ENCODE peak calls at places on chromosomes 1 and 21, in six cellular contexts. F, P, T, J, D and Y are unnamed samples. For H3K36me3, H3K27me3 and H3K9me3, the result is how much of the 10 kb centered on the place peaks cover.

GRCh38 chr1:230253150-230253549 is 173.0 kb downstream of the PGBD5 start:
- DNase-seq in J (no peak), D (no peak), F (no peak), P (no peak), T (no peak), Y (no peak)

GRCh38 chr1:165988817-165989216 is 161.4 kb downstream of the UCK2 start:
- DNase-seq in T (no peak), D (no peak), F (no peak), J (no peak), P (no peak), Y (no peak)

GRCh38 chr1:222829868-222830267 is 15.0 kb downstream of the DISP1 start:
- DNase-seq in F (no peak), D (peak), J (no peak), T (no peak), P (no peak), Y (no peak)

GRCh38 chr1:86926886-86927285 is 12.5 kb downstream of the HS2ST1 start:
- DNase-seq in D (no peak), P (no peak), T (no peak), J (no peak), F (no peak), Y (no peak)

GRCh38 chr1:61519631-61520030 is 205.3 kb downstream of the TM2D1 start:
- DNase-seq in T (no peak), J (no peak), P (no peak), D (no peak), F (no peak), Y (no peak)

GRCh38 chr1:28860332-28861073 is 48.5 kb downstream of the OPRD1 start:
- DNase-seq in F (no peak), D (peak), J (no peak), T (no peak), P (no peak), Y (peak)

GRCh38 chr1:234912541-234913312 is 215.9 kb downstream of the TOMM20 start:
- DNase-seq in P (no peak), J (no peak), T (no peak), F (no peak), D (no peak), Y (no peak)

GRCh38 chr1:214453109-214453722 is 98.2 kb downstream of the PTPN14 start:
- DNase-seq in J (no peak), D (peak), F (no peak), P (no peak), T (no peak), Y (no peak)

GRCh38 chr1:8075511-8076051 is 49.5 kb upstream of the ERRFI1 start:
- DNase-seq in F (no peak), D (no peak), J (no peak), T (no peak), P (no peak), Y (no peak)

GRCh38 chr1:160877221-160877620 is 7.8 kb downstream of the ITLN1 start:
- DNase-seq in P (no peak), F (no peak), T (no peak), J (no peak), D (no peak), Y (no peak)

GRCh38 chr21:46457801-46458314 is 833 bp upstream of the DIP2A start:
- DNase-seq in P (peak), F (peak), D (peak), J (peak), T (no peak), Y (peak)

GRCh38 chr1:44108241-44108640 is 10.4 kb upstream of the KLF17 start:
- DNase-seq in T (no peak), P (no peak), F (no peak), D (peak), J (no peak), Y (peak)

GRCh38 chr1:224929335-224930237 is at the start of gene DNAH14:
- DNase-seq in J (peak), T (no peak), D (peak), F (peak), P (peak), Y (peak)

GRCh38 chr1:203276408-203276807 is 28.9 kb upstream of the BTG2 start:
- DNase-seq in P (no peak), D (no peak), F (no peak), T (no peak), J (no peak), Y (no peak)

GRCh38 chr1:229661022-229661877 is 35.2 kb downstream of the URB2 start:
- DNase-seq in F (peak), P (peak), T (peak), J (peak), D (peak), Y (peak)

GRCh38 chr1:21635138-21635535 is 34.0 kb downstream of the RAP1GAP start:
- DNase-seq in P (no peak), J (no peak), D (no peak), T (no peak), F (no peak), Y (no peak)

GRCh38 chr1:176577651-176578197 is 114.7 kb downstream of the PAPPA2 start:
- DNase-seq in J (no peak), P (no peak), T (no peak), D (no peak), F (no peak), Y (no peak)

GRCh38 chr1:193472430-193472829 is 286.0 kb upstream of the B3GALT2 start:
- DNase-seq in T (no peak), F (no peak), J (no peak), P (no peak), D (no peak), Y (no peak)

GRCh38 chr1:17013598-17014320 is 2.0 kb upstream of the ATP13A2 start:
- DNase-seq in T (peak), F (no peak), D (no peak), J (no peak), P (no peak), Y (no peak)

GRCh38 chr1:2379733-2380404 is 11.5 kb downstream of the MORN1 start:
- DNase-seq in J (no peak), P (no peak), T (no peak), D (no peak), F (no peak), Y (no peak)

GRCh38 chr21:42098957-42099547 is 27.9 kb downstream of the UMODL1 start:
- DNase-seq in P (no peak), F (no peak), D (no peak), J (no peak), T (no peak), Y (no peak)

GRCh38 chr1:67832737-67833594 is at the start of gene GNG12:
- DNase-seq in D (peak), T (no peak), J (peak), F (peak), P (peak), Y (peak)

GRCh38 chr21:33266050-33266783 is at the start of gene IL10RB:
- DNase-seq in P (peak), D (peak), J (peak), T (peak), F (peak), Y (peak)

GRCh38 chr1:12001249-12001917 is 17.9 kb upstream of the MIIP start:
- DNase-seq in J (no peak), D (peak), P (peak), F (no peak), T (no peak), Y (no peak)

GRCh38 chr1:16191309-16191708 is 21.1 kb downstream of the ARHGEF19 start:
- DNase-seq in J (no peak), F (no peak), D (no peak), P (no peak), T (no peak), Y (no peak)

GRCh38 chr1:220243947-220244346 is 28.3 kb downstream of the RAB3GAP2 start:
- DNase-seq in J (no peak), F (no peak), D (no peak), T (no peak), P (no peak), Y (no peak)

GRCh38 chr1:44576456-44577150 is 97.7 kb downstream of the TMEM53 start:
- DNase-seq in P (no peak), T (no peak), J (no peak), F (no peak), D (peak), Y (peak)

DNA sequence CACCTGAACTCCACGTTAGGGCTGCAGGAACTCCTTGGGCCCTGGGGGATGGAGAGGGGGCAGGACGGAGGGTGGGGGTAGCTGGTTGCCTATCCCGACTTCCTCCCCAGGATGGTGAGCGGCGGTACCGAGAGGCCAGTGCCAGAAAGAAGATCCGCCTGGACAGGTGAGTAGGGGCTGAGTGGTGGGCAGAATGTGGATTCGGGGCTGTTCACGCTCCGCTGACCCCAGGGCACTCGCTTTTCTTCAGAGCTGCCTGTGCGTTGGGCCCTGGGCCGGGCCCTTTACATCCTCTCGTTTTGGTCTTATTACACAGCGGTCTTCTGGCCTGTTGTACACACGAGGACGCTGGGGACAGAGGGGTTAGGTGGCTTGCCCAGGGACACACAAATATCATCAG is 20.8 kb downstream of the FAM151A start:
- DNase-seq in J (no peak), D (no peak), T (no peak), P (no peak), F (no peak), Y (no peak)
- H3K36me3 ChIP-seq in J (under half), D (under half), T (under half), P (under half), F (under half), Y (under half)

GRCh38 chr1:245229051-245229450 is 74.3 kb downstream of the KIF26B start:
- DNase-seq in D (no peak), J (no peak), P (no peak), F (no peak), T (no peak), Y (no peak)
- H3K27me3 ChIP-seq in D (under half), J (under half), P (under half), F (under half), T (under half), Y (under half)

DNA sequence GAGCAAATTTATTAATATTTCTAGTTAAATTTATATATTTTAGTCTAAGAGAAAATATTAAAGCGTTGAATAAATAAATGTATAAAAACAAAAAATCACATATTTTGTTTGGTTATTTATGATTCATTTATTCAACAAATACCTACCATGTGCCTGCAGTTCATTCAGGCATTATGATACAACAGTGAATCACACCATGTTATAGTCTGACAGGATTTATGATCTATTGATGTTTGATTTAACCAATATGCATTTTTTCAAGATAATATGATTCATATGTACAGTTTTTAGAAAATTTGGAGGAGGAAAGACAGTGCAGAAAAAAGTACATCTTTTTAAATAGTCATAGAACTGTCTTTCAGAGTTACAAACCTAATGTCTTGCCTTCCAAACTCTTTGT is 7.4 kb upstream of the TRIM58 start:
- DNase-seq in T (no peak), P (no peak), J (no peak), D (no peak), F (no peak), Y (no peak)
- H3K9me3 ChIP-seq in T (under half), P (under half), J (under half), D (under half), F (under half), Y (under half)

GRCh38 chr1:226654046-226654445 is 85.0 kb downstream of the ITPKB start:
- DNase-seq in T (no peak), D (peak), P (peak), J (no peak), F (no peak), Y (no peak)

GRCh38 chr1:226656601-226657277 is 82.3 kb downstream of the ITPKB start:
- DNase-seq in T (no peak), P (peak), D (peak), J (peak), F (no peak), Y (peak)

GRCh38 chr1:226656201-226656600 is 82.9 kb downstream of the ITPKB start:
- DNase-seq in F (no peak), J (peak), P (peak), T (no peak), D (no peak), Y (no peak)

GRCh38 chr1:226654508-226655124 is 84.5 kb downstream of the ITPKB start:
- DNase-seq in P (no peak), T (no peak), D (no peak), F (no peak), J (no peak), Y (no peak)

DNA sequence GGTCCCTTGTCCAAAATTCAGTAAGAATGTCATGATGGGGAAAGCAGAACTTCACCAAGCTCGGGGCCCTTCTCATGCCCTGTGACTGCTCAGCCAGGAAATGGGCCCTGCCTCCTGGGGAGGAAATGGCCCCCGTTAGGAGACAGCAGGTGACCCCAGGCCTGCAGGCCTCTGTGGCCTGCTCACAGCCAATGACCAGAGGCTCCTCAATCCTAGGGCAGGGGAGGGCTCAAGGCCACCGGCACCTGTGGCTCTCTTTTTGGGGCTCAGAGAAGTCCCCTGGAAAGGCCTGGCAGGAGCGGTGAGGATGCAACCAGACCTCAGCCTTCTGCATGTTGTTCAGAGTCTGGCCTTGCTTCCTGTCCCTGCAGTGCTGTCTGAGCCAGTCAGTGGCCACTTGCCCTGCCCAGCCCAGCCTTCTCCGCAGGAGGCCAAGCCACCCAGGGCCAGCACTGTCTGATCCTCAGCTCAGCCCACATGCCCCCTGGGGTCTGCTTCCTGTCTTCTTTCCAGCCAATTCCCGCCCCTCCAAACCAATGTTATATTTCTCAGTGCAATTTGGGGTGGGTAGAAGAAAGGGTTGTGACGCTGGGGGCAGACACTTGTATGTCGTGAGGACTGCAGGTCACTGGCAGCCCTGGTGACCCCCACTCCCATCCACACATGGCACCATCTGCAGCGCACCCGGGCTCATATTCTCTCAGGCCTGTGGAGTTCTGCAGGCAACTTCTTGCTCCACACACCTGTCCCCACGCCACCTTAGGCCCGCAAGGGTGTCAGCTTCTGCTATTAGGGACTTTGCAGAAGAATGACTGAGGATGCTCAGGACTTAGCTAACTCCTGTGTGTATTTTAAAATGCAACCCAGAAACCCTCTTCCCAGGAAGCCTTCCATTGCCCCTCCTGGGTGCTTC is 83.6 kb downstream of the ITPKB start:
- DNase-seq in T (no peak), D (no peak), F (no peak), J (no peak), P (peak), Y (peak)
- H3K36me3 ChIP-seq in T (under half), D (under half), F (under half), J (under half), P (under half), Y (under half)

GRCh38 chr1:232386294-232386693 is 243.6 kb downstream of the SIPA1L2 start:
- DNase-seq in P (no peak), J (no peak), T (no peak), D (no peak), F (no peak), Y (no peak)

GRCh38 chr1:232388363-232388762 is 241.6 kb downstream of the SIPA1L2 start:
- DNase-seq in T (no peak), D (no peak), J (no peak), F (no peak), P (no peak), Y (no peak)

GRCh38 chr1:232384172-232384571 is 245.8 kb downstream of the SIPA1L2 start:
- DNase-seq in J (no peak), T (no peak), F (no peak), P (no peak), D (no peak), Y (no peak)

GRCh38 chr1:232385221-232385620 is 244.7 kb downstream of the SIPA1L2 start:
- DNase-seq in J (no peak), T (no peak), D (peak), F (no peak), P (no peak), Y (peak)

GRCh38 chr1:232386721-232387510 is 243.0 kb downstream of the SIPA1L2 start:
- DNase-seq in P (no peak), F (no peak), T (no peak), J (no peak), D (no peak), Y (no peak)
- H3K27me3 ChIP-seq in P (under half), F (under half), T (under half), J (under half), D (under half), Y (under half)

DNA sequence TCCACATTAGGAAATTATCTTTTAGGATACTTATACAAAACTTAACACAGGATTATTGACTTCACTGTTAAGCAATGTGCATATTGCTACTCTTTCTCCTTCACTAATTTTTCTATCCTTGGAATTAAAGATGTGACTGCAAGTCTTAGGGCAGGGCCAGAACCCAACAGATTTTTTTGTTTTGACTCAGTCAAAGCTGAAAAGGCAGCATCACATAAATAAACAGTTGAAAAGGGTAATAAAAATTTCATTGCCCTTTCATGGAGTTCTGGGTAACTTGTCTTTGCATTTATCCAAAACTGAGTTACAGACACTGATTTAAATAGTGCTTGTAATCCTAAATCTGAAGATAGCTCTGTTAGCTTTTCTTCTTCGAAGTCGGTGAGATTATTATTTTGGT is 1.9 kb upstream of the TMEM35B start:
- DNase-seq in T (no peak), P (no peak), F (no peak), J (no peak), D (no peak), Y (no peak)
- H3K9me3 ChIP-seq in T (under half), P (under half), F (under half), J (under half), D (under half), Y (under half)

GRCh38 chr1:205304046-205304694 is 17.4 kb downstream of the NUAK2 start:
- DNase-seq in P (no peak), T (no peak), D (no peak), J (no peak), F (no peak), Y (no peak)
- H3K36me3 ChIP-seq in P (under half), T (under half), D (under half), J (under half), F (under half), Y (under half)

GRCh38 chr1:110152133-110152785 is 2.0 kb downstream of the SLC6A17 start:
- DNase-seq in J (no peak), T (no peak), D (no peak), P (no peak), F (no peak), Y (peak)

GRCh38 chr1:110153407-110153950 is 3.2 kb downstream of the SLC6A17 start:
- DNase-seq in P (no peak), F (no peak), D (no peak), J (no peak), T (no peak), Y (no peak)

GRCh38 chr1:110150330-110151174 is at the start of gene SLC6A17:
- DNase-seq in J (no peak), T (no peak), F (no peak), P (no peak), D (peak), Y (peak)

GRCh38 chr1:110151175-110151715 is 951 bp downstream of the SLC6A17 start:
- DNase-seq in T (no peak), D (no peak), P (no peak), J (no peak), F (no peak), Y (no peak)

DNA sequence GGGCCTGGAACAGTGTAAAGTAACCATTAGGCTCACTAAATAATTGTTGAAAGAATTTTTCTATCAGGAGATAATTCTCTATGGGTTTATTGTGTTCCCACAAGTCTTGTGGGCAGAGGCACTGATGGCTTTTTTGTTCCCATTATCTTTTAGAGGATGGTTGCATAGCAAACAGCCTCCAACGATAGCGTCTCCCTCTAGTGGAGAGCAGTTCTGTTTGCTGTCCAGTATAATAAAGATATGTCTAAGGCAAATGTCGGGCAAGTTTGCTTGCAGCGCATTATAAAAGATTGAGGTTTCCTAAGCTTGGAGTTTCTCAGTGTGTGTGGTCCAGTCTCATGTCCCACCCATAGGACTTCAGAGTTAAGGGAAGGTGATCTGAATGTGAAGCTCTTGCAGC is 1.3 kb upstream of the SLC6A17 start:
- DNase-seq in P (no peak), F (no peak), T (no peak), D (no peak), J (no peak), Y (peak)
- H3K27me3 ChIP-seq in P (under half), F (half or more), T (under half), D (half or more), J (under half), Y (under half)